ENCODE peak calls at places on chromosomes 13 and 19, in six cellular contexts. S is DND-41; U is CD4-positive, alpha-beta memory T cell; O is thyroid gland; Z is Karpas-422; Y is effector memory CD4-positive, alpha-beta T cell. V is an unnamed sample.

GRCh38 chr19:35295792-35296462 is 4.0 kb downstream of the MAG start:
- DNase-seq in S (no peak), U (no peak), O (no peak), Z (peak), Y (no peak), V (peak)

GRCh38 chr19:8373867-8374813 is 10.2 kb downstream of the ANGPTL4 start:
- DNase-seq in S (no peak), U (no peak), O (peak), Z (no peak), Y (no peak), V (no peak)

GRCh38 chr19:40217027-40217810 is 965 bp downstream of the TTC9B start:
- DNase-seq in S (no peak), U (no peak), O (peak), Z (no peak), Y (no peak), V (no peak)

GRCh38 chr13:112744306-112745021 is 54.6 kb downstream of the ATP11A start:
- DNase-seq in S (no peak), U (no peak), O (peak), Z (no peak), Y (no peak), V (no peak)

GRCh38 chr19:55210120-55210493 is 806 bp upstream of the PTPRH start:
- DNase-seq in S (no peak), U (no peak), O (no peak), Z (no peak), Y (no peak), V (no peak)

GRCh38 chr13:107835339-107836018 is 379.9 kb downstream of the LIG4 start:
- DNase-seq in S (no peak), U (no peak), O (no peak), Z (no peak), Y (no peak), V (no peak)

GRCh38 chr19:5567971-5568407 is 236 bp upstream of the TINCR start:
- DNase-seq in S (no peak), U (no peak), O (no peak), Z (peak), Y (no peak), V (no peak)

GRCh38 chr13:110300090-110300815 is 6.7 kb downstream of the COL4A1 start:
- DNase-seq in S (no peak), U (no peak), O (no peak), Z (no peak), Y (no peak), V (no peak)

GRCh38 chr13:92355213-92355612 is 871.4 kb upstream of the GPC6 start:
- DNase-seq in S (no peak), U (no peak), O (no peak), Z (no peak), Y (no peak), V (no peak)

GRCh38 chr13:23743269-23743668 is 145.9 kb downstream of the MIPEP start:
- DNase-seq in S (peak), U (peak), O (no peak), Z (no peak), Y (no peak), V (peak)

GRCh38 chr13:77507931-77508776 is 27.4 kb upstream of the SCEL start:
- DNase-seq in S (no peak), U (no peak), O (no peak), Z (no peak), Y (no peak), V (no peak)

GRCh38 chr13:47545630-47546029 is 455.4 kb downstream of the SUCLA2 start:
- DNase-seq in S (no peak), U (no peak), O (no peak), Z (no peak), Y (no peak), V (no peak)

GRCh38 chr13:23427342-23428182 is 5.9 kb downstream of the SACS start:
- DNase-seq in S (no peak), U (no peak), O (no peak), Z (no peak), Y (no peak), V (no peak)

GRCh38 chr19:43464089-43464775 is 1.2 kb downstream of the LYPD3 start:
- DNase-seq in S (no peak), U (no peak), O (peak), Z (peak), Y (no peak), V (no peak)

GRCh38 chr19:5914358-5914774 is 312 bp downstream of the CAPS start:
- DNase-seq in S (no peak), U (no peak), O (peak), Z (no peak), Y (no peak), V (no peak)

GRCh38 chr13:113421673-113422270 is 31.5 kb downstream of the ADPRHL1 start:
- DNase-seq in S (no peak), U (no peak), O (no peak), Z (no peak), Y (no peak), V (no peak)

GRCh38 chr13:105368781-105369180 is 1166.7 kb downstream of the EFNB2 start:
- DNase-seq in S (no peak), U (no peak), O (no peak), Z (no peak), Y (no peak), V (no peak)

GRCh38 chr19:32598022-32598421 is 17.0 kb downstream of the PDCD5 start:
- DNase-seq in S (no peak), U (no peak), O (no peak), Z (no peak), Y (no peak), V (no peak)

GRCh38 chr19:48755787-48756674 is 707 bp downstream of the FGF21 start:
- DNase-seq in S (no peak), U (no peak), O (no peak), Z (no peak), Y (no peak), V (no peak)

GRCh38 chr13:64305246-64305645 is 2889.6 kb upstream of the PCDH20 start:
- DNase-seq in S (no peak), U (no peak), O (no peak), Z (no peak), Y (no peak), V (no peak)

GRCh38 chr13:83248751-83249150 is 633.5 kb downstream of the SLITRK1 start:
- DNase-seq in S (no peak), U (no peak), O (no peak), Z (no peak), Y (no peak), V (no peak)

GRCh38 chr13:39684531-39685137 is 29.2 kb downstream of the COG6 start:
- DNase-seq in S (no peak), U (no peak), O (no peak), Z (peak), Y (no peak), V (peak)

GRCh38 chr19:1592023-1592754 is 476 bp downstream of the MBD3 start:
- DNase-seq in S (peak), U (peak), O (peak), Z (peak), Y (peak), V (peak)

GRCh38 chr13:50512602-50513527 is 330.6 kb downstream of the DLEU7 start:
- DNase-seq in S (peak), U (peak), O (peak), Z (peak), Y (no peak), V (peak)

GRCh38 chr19:2524840-2525723 is 49.2 kb downstream of the GADD45B start:
- DNase-seq in S (no peak), U (no peak), O (peak), Z (peak), Y (no peak), V (no peak)

GRCh38 chr19:43643326-43643725 is 3.7 kb upstream of the CADM4 start:
- DNase-seq in S (no peak), U (no peak), O (no peak), Z (no peak), Y (no peak), V (no peak)

DNA sequence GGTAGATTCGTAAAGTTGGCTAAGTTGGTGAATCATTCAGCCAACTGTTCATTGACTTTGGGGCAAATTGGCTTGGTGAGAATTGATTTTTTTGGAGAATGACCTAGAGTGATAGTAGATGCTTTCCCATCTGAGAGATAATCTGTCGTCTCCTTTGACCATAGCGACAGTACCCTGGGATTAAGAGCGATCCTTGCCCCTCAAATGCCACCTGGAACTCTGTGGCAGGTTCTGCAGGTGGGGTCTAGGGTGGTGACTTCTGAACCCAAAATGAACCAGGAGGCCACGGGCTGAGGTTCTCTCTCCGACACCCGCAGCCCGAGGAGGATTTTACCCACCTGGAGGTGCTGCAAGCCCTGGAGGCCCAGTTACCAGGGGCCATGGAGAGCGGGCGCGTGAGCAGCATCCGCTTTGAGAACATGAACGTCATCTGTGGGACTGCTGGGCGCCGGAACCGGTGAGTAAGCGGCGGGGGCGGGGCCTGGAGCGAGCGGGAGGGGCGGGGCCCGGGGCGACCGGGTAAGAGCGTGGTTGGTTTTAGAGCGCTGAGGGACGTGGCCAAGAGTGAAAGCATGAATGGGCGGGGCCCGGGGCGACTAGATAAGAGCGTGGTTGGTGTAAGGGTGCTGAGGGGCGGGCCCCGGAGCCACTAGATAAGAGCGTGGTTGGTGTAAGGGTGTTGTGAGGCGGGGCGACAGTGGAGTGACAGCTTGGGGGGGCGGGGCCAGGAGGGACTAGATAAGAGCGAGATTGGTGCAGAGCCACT is 8.6 kb downstream of the C19orf81 start:
- DNase-seq in S (peak), U (peak), O (peak), Z (peak), Y (peak), V (peak)
- H3K4me3 ChIP-seq in S (no peak), U (no peak), O (no peak), Z (peak), Y (no peak), V (peak)

GRCh38 chr19:10685210-10685609 is 16.0 kb upstream of the QTRT1 start:
- DNase-seq in S (no peak), U (no peak), O (no peak), Z (no peak), Y (no peak), V (no peak)

GRCh38 chr19:10681658-10682057 is 19.6 kb upstream of the QTRT1 start:
- DNase-seq in S (no peak), U (no peak), O (no peak), Z (no peak), Y (no peak), V (no peak)

GRCh38 chr19:10683582-10683981 is 17.7 kb upstream of the QTRT1 start:
- DNase-seq in S (no peak), U (no peak), O (no peak), Z (no peak), Y (no peak), V (no peak)

GRCh38 chr19:10682397-10683063 is 18.7 kb upstream of the QTRT1 start:
- DNase-seq in S (no peak), U (no peak), O (no peak), Z (no peak), Y (no peak), V (no peak)

DNA sequence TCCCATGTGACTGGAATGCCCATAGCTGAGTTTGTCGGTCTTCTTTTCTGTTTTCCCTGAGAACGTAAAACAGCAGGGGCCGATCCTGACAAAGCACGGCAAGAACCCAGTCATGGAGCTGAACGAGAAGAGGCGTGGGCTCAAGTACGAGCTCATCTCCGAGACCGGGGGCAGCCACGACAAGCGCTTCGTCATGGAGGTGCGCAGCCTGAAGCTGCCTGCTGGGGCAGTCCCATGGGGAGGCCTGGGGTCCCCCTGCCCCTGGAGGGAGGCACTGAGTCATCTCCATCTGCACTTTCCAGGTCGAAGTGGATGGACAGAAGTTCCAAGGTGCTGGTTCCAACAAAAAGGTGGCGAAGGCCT is 18.2 kb upstream of the QTRT1 start:
- DNase-seq in S (no peak), U (no peak), O (no peak), Z (no peak), Y (no peak), V (no peak)
- H3K4me3 ChIP-seq in S (no peak), U (no peak), O (no peak), Z (no peak), Y (no peak), V (no peak)

GRCh38 chr13:91351123-91351522 is 3.6 kb downstream of the MIR17HG start:
- DNase-seq in S (no peak), U (no peak), O (no peak), Z (peak), Y (no peak), V (no peak)
- H3K4me3 ChIP-seq in S (peak), U (no peak), O (no peak), Z (no peak), Y (no peak), V (no peak)

DNA sequence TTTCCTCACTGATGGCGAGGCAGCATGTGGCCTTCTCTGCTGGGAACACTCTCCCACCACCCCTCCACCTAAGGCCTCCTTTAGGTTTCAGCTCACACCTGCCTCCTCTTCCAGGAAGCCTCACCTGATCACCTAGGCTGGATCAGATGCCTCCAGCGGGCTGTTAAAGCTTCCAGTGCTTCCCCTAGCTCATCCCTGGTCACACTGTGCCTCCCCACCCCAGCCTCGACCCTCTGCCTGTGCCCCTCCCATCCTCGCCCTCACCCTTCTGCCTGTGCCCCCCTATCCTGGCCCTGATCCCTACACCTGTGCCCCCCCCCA is 33.8 kb downstream of the MAP4K1 start:
- DNase-seq in S (no peak), U (no peak), O (no peak), Z (no peak), Y (no peak), V (no peak)
- H3K4me3 ChIP-seq in S (no peak), U (no peak), O (no peak), Z (no peak), Y (no peak), V (no peak)

GRCh38 chr19:13298565-13299481 is 148.6 kb downstream of the IER2 start:
- DNase-seq in S (no peak), U (no peak), O (no peak), Z (no peak), Y (no peak), V (no peak)
- H3K4me3 ChIP-seq in S (no peak), U (no peak), O (no peak), Z (no peak), Y (no peak), V (no peak)

DNA sequence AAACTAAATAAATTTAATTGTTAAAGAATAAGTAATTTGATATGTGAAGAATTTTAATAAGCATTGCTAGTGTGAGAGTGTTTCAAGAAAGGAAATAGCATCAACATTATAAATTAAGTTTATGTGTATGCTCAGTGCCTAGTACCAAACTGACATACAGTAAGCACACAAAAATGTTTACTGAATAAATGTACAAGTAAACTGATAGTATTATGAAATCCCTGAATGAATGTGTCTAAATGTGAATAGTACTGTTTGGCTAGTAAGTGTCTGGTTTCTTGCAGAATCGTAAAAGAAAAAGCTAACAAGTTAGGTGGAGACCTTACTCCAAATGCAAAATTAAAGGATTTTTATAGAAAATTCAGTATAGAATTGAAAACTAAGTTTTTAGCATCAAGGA is 233.6 kb downstream of the PCDH9 start:
- DNase-seq in S (no peak), U (no peak), O (no peak), Z (no peak), Y (no peak), V (no peak)
- H3K4me3 ChIP-seq in S (no peak), U (no peak), O (no peak), Z (no peak), Y (no peak), V (no peak)

DNA sequence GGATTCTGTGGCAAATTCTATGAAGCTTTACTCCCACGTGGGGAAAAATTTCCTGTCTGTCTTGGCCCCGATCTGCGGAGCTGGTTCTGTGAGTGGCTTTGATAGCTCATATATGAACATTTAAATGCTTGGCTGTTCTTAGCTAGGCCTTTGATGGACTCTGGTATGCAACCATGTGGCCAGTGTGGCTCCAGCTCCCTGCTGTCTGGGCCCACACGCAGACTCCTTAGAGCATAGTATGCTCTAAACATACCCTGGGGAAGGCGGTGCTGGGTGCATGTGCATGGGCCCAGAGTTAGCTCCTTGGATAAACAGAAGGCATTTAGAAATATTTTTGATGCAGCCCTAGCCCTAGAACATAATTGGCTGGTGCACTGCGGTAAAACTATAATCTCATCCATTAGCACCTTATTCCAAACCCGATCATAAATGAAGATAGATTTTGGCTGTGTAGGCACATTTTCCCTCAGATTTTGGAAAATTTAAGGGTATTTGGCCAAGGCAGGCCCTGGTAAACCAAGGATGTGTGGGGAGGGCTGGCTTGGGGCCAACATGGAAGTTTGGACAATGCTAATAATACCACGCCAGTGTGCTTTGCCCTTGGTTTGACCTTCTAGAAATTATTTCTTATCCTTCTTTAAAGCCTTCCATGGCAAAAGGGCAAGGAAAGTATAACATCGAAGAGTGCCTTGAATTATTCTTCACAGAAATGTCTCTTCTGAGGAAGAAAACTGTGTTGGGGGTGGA is 153.5 kb downstream of the LMO7 start:
- DNase-seq in S (no peak), U (no peak), O (no peak), Z (no peak), Y (no peak), V (no peak)
- H3K4me3 ChIP-seq in S (no peak), U (no peak), O (no peak), Z (no peak), Y (no peak), V (no peak)

GRCh38 chr13:30412351-30412750 is 9.9 kb upstream of the UBE2L5 start:
- DNase-seq in S (no peak), U (no peak), O (no peak), Z (no peak), Y (no peak), V (no peak)

GRCh38 chr13:30416471-30416870 is 5.8 kb upstream of the UBE2L5 start:
- DNase-seq in S (no peak), U (no peak), O (no peak), Z (peak), Y (no peak), V (no peak)

GRCh38 chr13:30418075-30418715 is 4.1 kb upstream of the UBE2L5 start:
- DNase-seq in S (no peak), U (no peak), O (no peak), Z (no peak), Y (no peak), V (no peak)

GRCh38 chr13:30413842-30414241 is 8.5 kb upstream of the UBE2L5 start:
- DNase-seq in S (no peak), U (no peak), O (no peak), Z (no peak), Y (no peak), V (no peak)

GRCh38 chr13:30415430-30416030 is 6.8 kb upstream of the UBE2L5 start:
- DNase-seq in S (no peak), U (no peak), O (no peak), Z (peak), Y (no peak), V (peak)
- H3K4me3 ChIP-seq in S (no peak), U (no peak), O (no peak), Z (peak), Y (no peak), V (no peak)

V was measured in Jurkat, Clone E6-1.